ENCODE peak calls at places on chromosomes 12 and 14, in four cellular contexts. Z, S, N and X are unnamed samples.

GRCh38 chr12:58711968-58712367 is 208.3 kb downstream of the LRIG3 start:
- DNase-seq in Z (no peak), S (no peak), N (no peak), X (no peak)

GRCh38 chr12:23944067-23944466 is 5.4 kb downstream of the SOX5 start:
- DNase-seq in S (no peak), N (peak; percentile 16), Z (no peak), X (no peak)

GRCh38 chr12:12543959-12544358 is 18.7 kb downstream of the DUSP16 start:
- DNase-seq in S (no peak), Z (no peak), N (no peak), X (no peak)

GRCh38 chr14:57493467-57494181 is at the start of gene CCDC198:
- DNase-seq in Z (no peak), S (no peak), N (no peak), X (no peak)

GRCh38 chr14:73634333-73634833 is 10.4 kb upstream of the DNAL1 start:
- DNase-seq in N (peak; percentile 16), Z (no peak), S (no peak), X (no peak)

GRCh38 chr12:95607642-95608041 is 56.4 kb upstream of the USP44 start:
- DNase-seq in S (no peak), Z (no peak), N (no peak), X (no peak)

GRCh38 chr12:24728826-24729225 is 220.1 kb downstream of the BCAT1 start:
- DNase-seq in Z (no peak), N (no peak), S (no peak), X (no peak)

GRCh38 chr12:58309806-58310205 is 368.4 kb downstream of the ATP23 start:
- DNase-seq in Z (no peak), S (no peak), N (no peak), X (no peak)

GRCh38 chr12:15982921-15983320 is 71.8 kb downstream of the DERA start:
- DNase-seq in S (no peak), N (no peak), Z (no peak), X (no peak)

GRCh38 chr12:57434517-57435223 is at the start of gene INHBC:
- DNase-seq in Z (no peak), N (no peak), S (no peak), X (no peak)

GRCh38 chr14:32933943-32934890 is 4.5 kb upstream of the NPAS3 start:
- DNase-seq in S (no peak), N (peak; percentile 63), Z (no peak), X (no peak)

GRCh38 chr14:105039458-105040205 is 18.7 kb upstream of the CDCA4 start:
- DNase-seq in S (no peak), Z (no peak), N (no peak), X (no peak)

GRCh38 chr12:120978296-120979219 is at the start of gene HNF1A:
- DNase-seq in Z (no peak), S (no peak), N (no peak), X (no peak)

GRCh38 chr12:55727643-55728184 is 1.1 kb downstream of the CD63 start:
- DNase-seq in Z (peak; percentile 61), N (no peak), S (no peak), X (peak; percentile 53)

GRCh38 chr12:12275874-12276273 is 9.0 kb upstream of the LRP6 start:
- DNase-seq in S (no peak), N (no peak), Z (no peak), X (no peak)

GRCh38 chr12:46553266-46553665 is 180.7 kb upstream of the SLC38A2 start:
- DNase-seq in S (no peak), N (no peak), Z (peak; percentile 83), X (no peak)

GRCh38 chr14:95217391-95217900 is 60.1 kb upstream of the DICER1 start:
- DNase-seq in S (no peak), N (no peak), Z (no peak), X (no peak)

GRCh38 chr12:3636328-3636727 is 116.6 kb downstream of the CRACR2A start:
- DNase-seq in N (no peak), S (no peak), Z (no peak), X (no peak)

GRCh38 chr12:45703942-45704341 is 25.6 kb upstream of the ARID2 start:
- DNase-seq in N (no peak), Z (no peak), S (no peak), X (no peak)

GRCh38 chr12:47021298-47021697 is 58.1 kb upstream of the PCED1B start:
- DNase-seq in N (no peak), S (peak; percentile 51), Z (peak; percentile 72), X (no peak)

GRCh38 chr12:87518508-87518907 is 510.7 kb downstream of the C12orf50 start:
- DNase-seq in Z (no peak), S (no peak), N (no peak), X (no peak)

DNA sequence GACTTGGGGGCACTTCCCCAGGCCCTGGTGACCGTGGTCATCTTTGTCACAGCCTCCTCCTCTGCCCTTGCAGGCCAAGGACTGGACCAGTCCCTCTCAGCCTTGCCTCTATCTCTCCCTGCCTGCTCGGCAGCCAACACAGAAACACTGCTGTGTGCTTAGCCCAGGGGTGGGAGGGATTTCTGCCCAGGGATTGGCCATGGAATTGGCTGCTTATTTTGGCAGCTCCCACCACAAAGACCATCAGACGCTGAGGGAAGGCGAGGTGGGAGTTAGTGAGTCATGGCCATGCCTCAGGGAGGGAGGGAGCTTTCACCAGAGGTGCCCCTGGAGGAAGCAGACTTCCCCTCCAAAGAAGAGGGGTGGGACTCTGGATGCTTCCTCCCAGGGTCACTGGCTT is 21.1 kb downstream of the B4GALNT3 start:
- DNase-seq in Z (no peak), N (peak; percentile 51), S (no peak), X (no peak)
- H3K27ac ChIP-seq in Z (no peak overlapping the region), N (no peak overlapping the region), S (no peak overlapping the region), X (no peak overlapping the region)

DNA sequence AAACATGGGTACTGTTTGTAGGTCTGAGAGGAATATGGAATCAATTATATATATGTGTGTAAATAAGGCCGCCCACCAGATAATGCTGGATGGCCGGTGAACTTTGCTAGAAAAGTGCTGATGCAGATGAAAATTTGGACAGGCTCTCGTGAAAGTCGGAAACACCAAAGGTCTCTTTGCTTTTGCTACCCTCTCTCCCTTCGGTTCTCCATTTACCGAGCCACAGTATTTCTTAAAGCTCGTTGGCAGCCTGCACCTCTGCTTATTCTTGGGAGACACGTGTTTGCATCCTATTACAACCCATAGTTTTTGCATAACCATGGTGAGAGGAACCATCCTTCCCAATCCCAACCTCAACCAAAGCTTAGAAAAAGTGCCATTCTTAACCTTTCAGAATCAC is 109.6 kb downstream of the FOXN3 start:
- DNase-seq in N (no peak), S (no peak), Z (no peak), X (no peak)
- H3K27ac ChIP-seq in N (no peak overlapping the region), S (no peak overlapping the region), Z (no peak overlapping the region), X (peak overlapping the region; percentile 9)

DNA sequence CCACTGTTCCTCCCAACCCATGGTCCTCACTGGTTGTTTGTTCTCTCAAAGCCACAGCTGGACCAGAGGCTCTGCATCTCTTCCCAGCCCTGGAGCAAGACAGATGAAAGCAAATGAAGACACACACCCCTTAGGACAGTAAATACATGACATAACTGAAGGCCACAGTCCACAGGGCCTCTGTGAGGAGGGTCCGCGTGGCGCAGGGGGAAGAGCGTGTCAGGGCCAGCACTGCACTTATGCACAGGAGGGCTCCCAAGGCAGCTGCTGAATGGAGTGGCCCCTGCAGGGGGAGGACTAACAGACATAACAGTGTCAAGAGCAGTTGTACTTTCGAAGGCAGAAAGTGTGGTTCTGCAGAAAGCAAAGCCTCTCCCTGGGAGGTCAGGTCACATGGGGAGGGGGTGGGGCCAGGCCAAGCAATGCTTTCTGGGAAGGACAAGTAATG is 79.9 kb downstream of the CHGA start:
- DNase-seq in Z (no peak), S (no peak), N (no peak), X (no peak)
- H3K27ac ChIP-seq in Z (no peak overlapping the region), S (no peak overlapping the region), N (no peak overlapping the region), X (no peak overlapping the region)

GRCh38 chr14:100115236-100115635 is 44.2 kb downstream of the DEGS2 start:
- DNase-seq in Z (no peak), S (no peak), N (no peak), X (no peak)

GRCh38 chr14:100117647-100118376 is 41.6 kb downstream of the DEGS2 start:
- DNase-seq in N (no peak), S (no peak), Z (no peak), X (no peak)

GRCh38 chr14:100115726-100116125 is 43.7 kb downstream of the DEGS2 start:
- DNase-seq in S (no peak), Z (no peak), N (peak; percentile 53), X (no peak)

GRCh38 chr14:100117026-100117425 is 42.4 kb downstream of the DEGS2 start:
- DNase-seq in N (no peak), Z (no peak), S (no peak), X (no peak)

GRCh38 chr14:100116134-100116533 is 43.3 kb downstream of the DEGS2 start:
- DNase-seq in Z (no peak), S (no peak), N (no peak), X (no peak)
- H3K27ac ChIP-seq in Z (no peak overlapping the region), S (peak overlapping the region; percentile 19), N (peak overlapping the region; percentile 90), X (no peak overlapping the region)

GRCh38 chr14:70100071-70100470 is 88.7 kb downstream of the SLC8A3 start:
- DNase-seq in Z (no peak), N (no peak), S (no peak), X (no peak)
- H3K27ac ChIP-seq in Z (no peak overlapping the region), N (no peak overlapping the region), S (no peak overlapping the region), X (no peak overlapping the region)

DNA sequence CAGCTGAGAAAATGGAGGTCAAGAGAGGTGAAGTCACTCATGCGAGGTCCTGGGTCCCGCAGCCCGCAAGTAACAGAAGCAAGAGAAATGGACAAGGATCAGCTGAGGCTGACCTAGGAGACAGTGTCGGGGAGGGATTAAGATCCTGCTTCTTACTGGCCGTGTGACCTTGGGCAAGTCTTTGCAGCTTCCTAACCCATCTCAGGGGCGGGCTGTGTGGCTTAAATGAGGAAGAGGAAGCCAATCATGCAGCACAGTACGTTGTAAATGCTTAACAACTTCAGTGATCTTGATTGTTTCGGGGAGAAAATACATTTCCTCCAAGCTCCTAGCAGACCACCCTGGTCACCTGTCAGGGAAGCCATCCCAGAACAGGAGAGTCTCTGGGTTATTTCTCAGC is 7.1 kb upstream of the PGF start:
- DNase-seq in Z (no peak), S (no peak), N (no peak), X (no peak)
- H3K27ac ChIP-seq in Z (no peak overlapping the region), S (no peak overlapping the region), N (no peak overlapping the region), X (no peak overlapping the region)

GRCh38 chr12:85580562-85581168 is 255.5 kb downstream of the RASSF9 start:
- DNase-seq in S (no peak), Z (no peak), N (no peak), X (no peak)
- H3K27ac ChIP-seq in S (no peak overlapping the region), Z (no peak overlapping the region), N (no peak overlapping the region), X (no peak overlapping the region)

DNA sequence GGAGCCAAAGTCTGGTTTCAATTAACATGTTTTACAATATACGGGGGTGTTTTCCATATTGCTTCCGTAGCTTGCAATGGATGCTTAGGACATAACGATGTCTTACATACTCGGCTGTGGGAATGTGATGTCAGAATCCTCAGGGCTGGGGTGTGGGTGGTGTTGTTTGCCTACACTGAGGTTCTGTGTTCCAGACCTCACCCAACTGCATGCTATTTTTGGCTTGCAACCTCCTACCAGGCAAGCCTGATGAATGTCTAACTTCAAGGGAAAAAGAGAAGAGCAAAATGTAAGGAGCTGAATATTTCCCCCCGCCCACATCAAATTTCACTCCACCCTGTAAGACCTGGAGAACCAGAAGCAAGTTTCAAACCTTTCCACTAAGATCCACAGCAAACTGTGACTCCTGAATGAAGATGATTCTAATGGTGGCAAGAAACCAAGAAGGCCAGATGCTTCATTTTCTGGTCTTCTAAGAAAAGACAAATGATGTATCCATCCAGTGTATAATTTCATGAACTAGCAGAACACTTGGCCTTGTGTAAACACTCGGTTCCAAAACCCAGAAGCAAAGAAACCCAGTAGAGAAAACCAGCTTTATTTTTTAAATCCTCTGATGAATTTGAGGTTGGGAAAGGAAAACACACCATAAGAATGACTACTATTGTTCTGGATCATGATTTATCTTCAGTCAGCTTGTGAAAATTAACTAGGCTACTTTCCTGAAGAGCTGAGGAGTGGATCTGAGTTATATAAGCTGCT is 227.9 kb downstream of the DACT1 start:
- DNase-seq in N (peak; percentile 78), S (no peak), Z (no peak), X (no peak)
- H3K27ac ChIP-seq in N (no peak overlapping the region), S (no peak overlapping the region), Z (no peak overlapping the region), X (no peak overlapping the region)